ENCODE peak calls at places on chromosome 21, in five cellular contexts. W, X, D, S and U are unnamed samples.

GRCh38 chr21:15229390-15229789 is 164.6 kb upstream of the NRIP1 start:
- DNase-seq in W (no peak), D (no peak), S (no peak), X (no peak), U (no peak)

GRCh38 chr21:26460621-26461020 is 112.5 kb downstream of the CYYR1 start:
- DNase-seq in D (no peak), S (no peak), X (no peak), W (no peak), U (no peak)

GRCh38 chr21:44749759-44750674 is 38.6 kb upstream of the TSPEAR start:
- DNase-seq in S (no peak), X (no peak), W (no peak), D (no peak), U (no peak)

GRCh38 chr21:15363921-15364320 is 299.1 kb upstream of the NRIP1 start:
- DNase-seq in D (no peak), X (no peak), W (no peak), S (no peak), U (no peak)

GRCh38 chr21:40841524-40842196 is 5.3 kb downstream of the DSCAM start:
- DNase-seq in X (no peak), S (no peak), D (peak), W (peak), U (peak)

GRCh38 chr21:25416669-25417068 is 190.6 kb downstream of the MRPL39 start:
- DNase-seq in W (no peak), D (no peak), S (no peak), X (no peak), U (no peak)

GRCh38 chr21:38853421-38853919 is 47.7 kb downstream of the ETS2 start:
- DNase-seq in W (peak), D (peak), X (no peak), S (no peak), U (no peak)

GRCh38 chr21:17451364-17451869 is 61.4 kb upstream of the CXADR start:
- DNase-seq in W (no peak), S (no peak), D (peak), X (no peak), U (no peak)

GRCh38 chr21:24046816-24047443 is 1560.4 kb downstream of the MRPL39 start:
- DNase-seq in X (no peak), D (no peak), W (no peak), S (no peak), U (no peak)

GRCh38 chr21:37338671-37339526 is 27.7 kb upstream of the DYRK1A start:
- DNase-seq in D (peak), S (no peak), X (peak), W (peak), U (peak)

DNA sequence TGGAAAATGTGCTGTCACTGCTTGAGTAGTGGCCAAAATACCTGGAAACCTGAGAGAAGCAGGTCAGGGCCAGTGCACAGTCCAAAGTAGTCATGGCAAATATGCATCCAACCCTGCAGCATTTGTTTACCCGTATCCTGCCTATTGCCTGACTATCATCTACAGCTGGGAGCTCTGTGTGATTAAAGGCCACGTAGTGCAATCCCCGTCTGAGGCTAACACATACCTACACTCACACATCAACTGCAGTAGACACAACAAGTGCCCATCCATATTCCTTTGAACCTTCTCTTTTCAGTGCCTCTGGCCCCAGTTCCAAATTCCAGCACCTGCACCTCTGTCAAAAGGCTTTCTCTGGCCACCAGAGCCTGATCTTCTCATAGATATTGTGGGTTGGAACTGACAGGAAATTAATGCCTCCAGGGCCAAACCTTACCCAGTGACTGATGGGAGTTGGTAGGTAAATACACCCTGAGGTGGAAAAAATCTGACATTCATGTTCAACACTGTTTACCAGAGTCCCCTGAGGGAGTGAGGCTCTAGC is 383.0 kb downstream of the SETD4 start:
- DNase-seq in X (no peak), W (no peak), S (no peak), D (peak), U (no peak)
- TF ChIP-seq FOXM1 in X (no peak), W (no peak), S (no peak), D (no peak), U (no peak)

GRCh38 chr21:41945982-41946381 is 7.8 kb downstream of the C2CD2 start:
- DNase-seq in W (no peak), D (no peak), X (no peak), S (no peak), U (no peak)

GRCh38 chr21:41948901-41949300 is 4.9 kb downstream of the C2CD2 start:
- DNase-seq in S (no peak), W (no peak), X (no peak), D (no peak), U (no peak)

GRCh38 chr21:41948404-41948895 is 5.4 kb downstream of the C2CD2 start:
- DNase-seq in W (no peak), D (no peak), X (no peak), S (no peak), U (no peak)

GRCh38 chr21:41950941-41951408 is 2.8 kb downstream of the C2CD2 start:
- DNase-seq in W (no peak), S (no peak), D (no peak), X (no peak), U (no peak)

DNA sequence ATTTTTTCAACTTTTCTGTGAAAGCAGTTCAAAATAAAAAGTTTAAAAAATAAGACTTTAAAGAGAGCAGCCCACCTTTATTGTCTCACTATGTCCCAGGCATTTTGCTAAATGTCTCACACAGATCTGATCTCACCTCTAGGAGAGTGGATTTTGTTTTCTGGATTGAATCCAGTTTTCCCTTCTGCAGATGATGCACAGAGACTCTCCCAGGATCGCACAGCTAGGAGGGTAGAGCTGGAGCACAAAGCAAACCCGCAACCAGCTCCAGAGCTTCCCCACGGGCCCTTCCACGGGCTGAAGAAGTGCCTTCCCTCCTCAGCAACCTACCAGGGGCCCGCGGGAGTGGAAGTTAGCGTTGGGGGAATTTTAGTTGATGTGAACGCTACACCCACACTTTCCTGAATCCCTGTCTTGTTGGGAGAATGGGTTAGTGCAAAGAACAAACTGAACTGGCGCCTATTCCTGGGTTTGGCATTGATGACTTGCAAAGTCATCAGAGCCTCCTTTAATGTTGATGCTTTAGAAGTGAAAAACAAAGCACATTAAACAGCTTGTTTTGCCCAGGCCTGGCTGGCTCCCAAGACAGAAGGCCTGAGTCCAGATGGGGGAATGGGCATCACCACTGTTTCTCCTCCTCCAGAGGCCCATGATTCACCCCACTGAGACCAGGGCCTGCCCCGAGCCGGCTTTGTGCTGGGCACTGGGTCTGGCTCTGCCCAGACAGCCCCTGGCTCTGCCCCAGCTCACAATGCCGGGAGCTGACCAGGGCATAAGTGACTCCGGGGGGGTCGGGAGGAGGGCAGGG is 6.0 kb downstream of the C2CD2 start:
- DNase-seq in S (no peak), W (no peak), D (no peak), X (no peak), U (no peak)
- TF ChIP-seq FOXM1 in S (no peak), W (no peak), D (no peak), X (no peak), U (no peak)

GRCh38 chr21:34986561-34987533 is 62.3 kb downstream of the RUNX1 start:
- DNase-seq in X (no peak), W (no peak), D (peak), S (peak), U (no peak)
- TF ChIP-seq FOXM1 in X (no peak), W (no peak), D (no peak), S (peak), U (no peak)

DNA sequence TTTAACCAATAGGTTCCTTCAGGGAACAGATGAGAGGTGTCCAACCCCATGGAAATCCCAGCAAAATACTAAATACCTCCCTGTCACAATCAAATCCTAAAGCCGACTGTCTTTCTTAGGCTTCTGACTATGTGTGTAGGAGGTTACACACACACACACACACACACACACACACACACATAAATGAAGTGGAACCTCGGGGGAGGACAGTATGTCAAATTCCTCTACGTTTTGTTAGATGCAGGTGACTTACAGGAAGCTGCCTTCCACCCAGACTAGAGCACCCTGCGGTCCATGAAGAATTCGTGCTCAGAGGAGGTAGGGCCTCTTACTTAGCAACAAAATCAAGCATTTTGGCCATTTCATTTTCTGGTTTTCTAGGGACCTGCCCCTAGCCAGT is 16.4 kb downstream of the RSPH1 start:
- DNase-seq in X (no peak), W (no peak), S (no peak), D (no peak), U (no peak)
- TF ChIP-seq FOXM1 in X (no peak), W (no peak), S (no peak), D (no peak), U (no peak)

GRCh38 chr21:34670220-34670961 is 1.6 kb downstream of the CLIC6 start:
- DNase-seq in D (no peak), S (no peak), W (no peak), X (no peak), U (peak)
- TF ChIP-seq FOXM1 in D (no peak), S (no peak), W (no peak), X (no peak), U (no peak)

DNA sequence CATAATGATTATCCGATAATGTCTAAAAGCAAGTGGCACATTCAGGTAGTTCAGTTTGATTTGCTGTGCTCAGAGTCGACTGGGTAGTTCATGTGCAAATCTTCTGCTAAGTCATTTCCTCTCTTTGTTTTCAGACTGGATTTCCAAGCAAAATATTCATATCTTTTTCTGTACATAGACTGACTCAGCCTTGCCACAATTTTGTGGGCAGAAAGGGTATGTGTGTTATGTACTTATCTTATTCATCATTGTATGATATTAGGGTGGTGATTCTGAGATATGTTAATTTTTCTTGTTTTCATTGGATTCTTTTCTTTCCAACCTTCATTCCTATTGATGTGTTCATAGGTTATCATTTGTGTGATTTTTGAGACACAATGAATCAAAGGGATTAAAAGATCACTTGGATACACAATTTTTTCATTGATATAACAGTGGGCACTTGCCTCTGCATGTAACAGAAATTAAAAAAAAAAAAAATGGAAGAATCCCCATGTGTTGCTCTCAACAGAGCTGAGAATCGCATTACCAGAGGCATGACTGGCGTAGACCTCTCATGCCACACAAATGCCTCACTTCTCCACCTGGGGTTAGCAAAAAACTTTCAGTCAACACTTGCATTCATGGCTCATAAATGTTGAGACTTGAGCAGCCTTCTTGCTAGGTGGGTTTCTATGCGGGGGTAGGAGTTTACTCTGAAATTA is 355.5 kb downstream of the LTN1 start:
- DNase-seq in S (no peak), X (no peak), W (no peak), D (no peak), U (no peak)
- TF ChIP-seq FOXM1 in S (no peak), X (no peak), W (no peak), D (no peak), U (peak)

GRCh38 chr21:42079008-42079938 is 8.2 kb downstream of the UMODL1 start:
- DNase-seq in S (no peak), W (no peak), D (no peak), X (no peak), U (no peak)
- TF ChIP-seq FOXM1 in S (no peak), W (no peak), D (no peak), X (no peak), U (no peak)

GRCh38 chr21:45883090-45883489 is 98.5 kb upstream of the COL6A1 start:
- DNase-seq in W (no peak), X (no peak), D (no peak), S (no peak), U (no peak)

GRCh38 chr21:45877160-45877438 is 104.5 kb upstream of the COL6A1 start:
- DNase-seq in D (no peak), S (no peak), W (no peak), X (no peak), U (no peak)

GRCh38 chr21:45882641-45883040 is 98.9 kb upstream of the COL6A1 start:
- DNase-seq in X (no peak), S (no peak), W (no peak), D (no peak), U (no peak)

GRCh38 chr21:45877821-45878469 is 103.6 kb upstream of the COL6A1 start:
- DNase-seq in W (no peak), S (no peak), X (no peak), D (no peak), U (peak)

GRCh38 chr21:45880097-45881068 is 101.2 kb upstream of the COL6A1 start:
- DNase-seq in S (no peak), D (peak), X (peak), W (peak), U (peak)
- TF ChIP-seq FOXM1 in S (no peak), D (no peak), X (no peak), W (no peak), U (no peak)

GRCh38 chr21:32298148-32298559 is 501 bp upstream of the MRAP start:
- DNase-seq in X (no peak), S (no peak), W (no peak), D (no peak), U (no peak)
- TF ChIP-seq FOXM1 in X (no peak), S (no peak), W (no peak), D (no peak), U (no peak)